ENCODE peak calls at places on chromosomes 1 and 21, in six cellular contexts. L, V, T, O, P and R are unnamed samples.

GRCh38 chr1:7070389-7071029 is 285.3 kb downstream of the CAMTA1 start:
- DNase-seq in P (peak; percentile 70), L (peak; percentile 81), O (peak; percentile 43), T (peak; percentile 94), V (peak; percentile 3), R (peak; percentile 60)

GRCh38 chr1:20643080-20643479 is 9.8 kb downstream of the PINK1 start:
- DNase-seq in L (no peak), T (no peak), V (no peak), O (no peak), P (no peak), R (no peak)

GRCh38 chr21:25834376-25834775 is 99.6 kb downstream of the GABPA start:
- DNase-seq in T (no peak), P (no peak), V (no peak), L (no peak), O (no peak), R (no peak)

GRCh38 chr1:181038399-181038873 is 4.7 kb downstream of the MR1 start:
- DNase-seq in V (no peak), L (peak; percentile 80), O (peak; percentile 75), P (peak; percentile 88), T (peak; percentile 91), R (peak; percentile 69)

GRCh38 chr1:117128323-117129079 is 7.0 kb upstream of the TRIM45 start:
- DNase-seq in L (no peak), O (no peak), P (peak; percentile 49), T (peak; percentile 57), V (no peak), R (no peak)

GRCh38 chr1:192817202-192817601 is 8.4 kb downstream of the RGS2 start:
- DNase-seq in P (no peak), L (no peak), T (no peak), O (no peak), V (no peak), R (no peak)

GRCh38 chr1:95408506-95409136 is 174.6 kb downstream of the RWDD3 start:
- DNase-seq in V (no peak), L (no peak), P (no peak), O (no peak), T (peak; percentile 18), R (no peak)

GRCh38 chr1:151976868-151977267 is 16.8 kb downstream of the S100A10 start:
- DNase-seq in T (no peak), P (peak; percentile 28), L (no peak), V (no peak), O (no peak), R (no peak)

GRCh38 chr1:236887081-236887480 is 92.0 kb downstream of the MTR start:
- DNase-seq in V (no peak), P (no peak), T (no peak), L (no peak), O (no peak), R (no peak)

GRCh38 chr21:27024316-27024715 is 57.4 kb upstream of the ADAMTS5 start:
- DNase-seq in V (no peak), L (no peak), P (no peak), O (no peak), T (no peak), R (no peak)

GRCh38 chr1:226671268-226671667 is 67.8 kb downstream of the ITPKB start:
- DNase-seq in V (no peak), P (no peak), T (no peak), O (no peak), L (no peak), R (no peak)

GRCh38 chr1:224497714-224498573 is 63.3 kb upstream of the WDR26 start:
- DNase-seq in O (no peak), V (peak; percentile 80), T (peak; percentile 81), P (no peak), L (peak; percentile 54), R (no peak)

GRCh38 chr21:46475296-46475695 is 16.6 kb downstream of the DIP2A start:
- DNase-seq in P (no peak), V (no peak), T (no peak), L (no peak), O (no peak), R (no peak)

GRCh38 chr1:37234941-37235418 is 200.7 kb upstream of the GRIK3 start:
- DNase-seq in O (no peak), T (peak; percentile 78), L (peak; percentile 47), V (no peak), P (no peak), R (peak; percentile 52)

GRCh38 chr1:1040004-1040991 is 20.4 kb downstream of the AGRN start:
- DNase-seq in O (no peak), V (no peak), L (peak; percentile 83), T (peak; percentile 93), P (peak; percentile 92), R (no peak)

GRCh38 chr21:43917515-43918384 is 52.7 kb downstream of the AGPAT3 start:
- DNase-seq in P (peak; percentile 68), T (no peak), V (peak; percentile 25), O (peak; percentile 40), L (no peak), R (no peak)

GRCh38 chr1:170305777-170306299 is 160.1 kb downstream of the NTMT2 start:
- DNase-seq in T (no peak), L (no peak), O (no peak), V (peak; percentile 16), P (no peak), R (no peak)

GRCh38 chr1:246705368-246705767 is 18.8 kb upstream of the SCCPDH start:
- DNase-seq in V (no peak), P (no peak), L (no peak), T (no peak), O (no peak), R (no peak)

GRCh38 chr1:209202826-209203439 is 380.6 kb upstream of the CAMK1G start:
- DNase-seq in T (peak; percentile 55), L (no peak), V (no peak), P (peak; percentile 67), O (peak; percentile 46), R (no peak)

GRCh38 chr1:108678696-108679095 is 13.4 kb upstream of the PRPF38B start:
- DNase-seq in V (no peak), P (no peak), T (no peak), O (no peak), L (no peak), R (no peak)

GRCh38 chr1:32485554-32486255 is 20.8 kb downstream of the ZBTB8B start:
- DNase-seq in V (no peak), P (no peak), T (no peak), L (no peak), O (no peak), R (no peak)

GRCh38 chr1:3978928-3979325 is 78.9 kb upstream of the C1orf174 start:
- DNase-seq in L (no peak), O (no peak), P (no peak), V (no peak), T (no peak), R (no peak)
- TF ChIP-seq CREB1 in L (no peak), O (no peak), P (no peak), V (no peak), T (no peak), R (no peak)

DNA sequence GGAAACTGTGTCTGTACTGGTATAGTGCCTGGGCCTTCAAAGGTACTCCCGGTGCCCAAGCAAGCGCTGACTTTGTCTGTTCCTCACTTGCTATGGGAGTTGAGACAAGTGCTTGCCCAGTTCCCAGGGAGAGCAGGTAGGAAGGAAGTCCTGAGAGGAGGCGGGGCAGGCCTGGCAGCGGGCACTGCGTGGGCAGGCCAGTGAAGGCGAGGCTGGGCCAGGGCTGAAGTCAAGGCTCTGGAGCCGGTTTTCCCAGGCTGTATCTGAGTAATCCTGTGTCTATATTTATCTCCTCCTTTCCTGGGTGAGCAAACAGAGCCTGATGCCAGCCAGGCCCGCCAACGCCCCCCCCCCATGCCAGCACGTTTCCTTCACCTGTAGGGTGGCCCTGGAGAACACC is 15.9 kb upstream of the EDN2 start:
- DNase-seq in V (no peak), T (no peak), O (no peak), L (no peak), P (no peak), R (no peak)
- TF ChIP-seq CREB1 in V (no peak), T (no peak), O (no peak), L (no peak), P (no peak), R (no peak)

GRCh38 chr1:61434276-61434675 is 290.7 kb downstream of the TM2D1 start:
- DNase-seq in L (no peak), V (no peak), T (no peak), P (no peak), O (no peak), R (no peak)
- TF ChIP-seq CREB1 in L (no peak), V (no peak), T (no peak), P (no peak), O (no peak), R (no peak)

GRCh38 chr1:240575976-240576666 is 35.8 kb downstream of the GREM2 start:
- DNase-seq in P (peak; percentile 9), V (peak; percentile 13), T (peak; percentile 9), L (no peak), O (no peak), R (no peak)
- TF ChIP-seq CREB1 in P (no peak), V (no peak), T (no peak), L (no peak), O (no peak), R (no peak)

GRCh38 chr1:173056355-173056754 is 5.6 kb upstream of the TNFSF18 start:
- DNase-seq in L (no peak), P (no peak), T (no peak), O (no peak), V (no peak), R (no peak)

GRCh38 chr1:173064011-173064410 is 13.3 kb upstream of the TNFSF18 start:
- DNase-seq in L (no peak), P (no peak), T (no peak), V (no peak), O (no peak), R (no peak)

GRCh38 chr1:173057984-173058383 is 7.2 kb upstream of the TNFSF18 start:
- DNase-seq in T (no peak), V (no peak), P (no peak), O (no peak), L (no peak), R (no peak)

GRCh38 chr1:173062156-173062938 is 11.6 kb upstream of the TNFSF18 start:
- DNase-seq in P (no peak), T (no peak), L (no peak), O (peak; percentile 2), V (no peak), R (no peak)
- TF ChIP-seq CREB1 in P (no peak), T (no peak), L (no peak), O (no peak), V (no peak), R (no peak)

GRCh38 chr1:172753964-172754363 is 95.1 kb downstream of the FASLG start:
- DNase-seq in P (no peak), V (no peak), O (no peak), L (no peak), T (no peak), R (no peak)
- TF ChIP-seq CREB1 in P (no peak), V (no peak), O (no peak), L (no peak), T (no peak), R (no peak)